ENCODE peak calls at places on chromosomes 2 and 18, in six cellular contexts. One of them, this sample, is unnamed.

GRCh38 chr2:21452263-21452662 is 328.5 kb downstream of the TDRD15 start:
- DNase-seq in stimulated activated CD4-positive, alpha-beta T cell treated with anti-CD3 and anti-CD28 coated beads, Interleukin-12 subunit alpha, Interleukin-12 subunit beta, amount 100 ng/mL, for 48 hours: no peak
- DNase-seq in activated CD4-positive, alpha-beta T cell treated with anti-CD3 and anti-CD28 coated beads for 48 hours: no peak
- DNase-seq in left cardiac atrium: no peak
- DNase-seq in NT2/D1: no peak
- DNase-seq in HFF-Myc: no peak
- DNase-seq in this sample: no peak

GRCh38 chr2:231632559-231633142 is 40.0 kb downstream of the TEX44 start:
- DNase-seq in activated CD4-positive, alpha-beta T cell treated with anti-CD3 and anti-CD28 coated beads for 48 hours: no peak
- DNase-seq in left cardiac atrium: no peak
- DNase-seq in stimulated activated CD4-positive, alpha-beta T cell treated with anti-CD3 and anti-CD28 coated beads, Interleukin-12 subunit alpha, Interleukin-12 subunit beta, amount 100 ng/mL, for 48 hours: no peak
- DNase-seq in NT2/D1: no peak
- DNase-seq in HFF-Myc: no peak
- DNase-seq in this sample: no peak

GRCh38 chr2:135225781-135226180 is 173.7 kb downstream of the RAB3GAP1 start:
- DNase-seq in HFF-Myc: no peak
- DNase-seq in NT2/D1: no peak
- DNase-seq in activated CD4-positive, alpha-beta T cell treated with anti-CD3 and anti-CD28 coated beads for 48 hours: no peak
- DNase-seq in left cardiac atrium: no peak
- DNase-seq in stimulated activated CD4-positive, alpha-beta T cell treated with anti-CD3 and anti-CD28 coated beads, Interleukin-12 subunit alpha, Interleukin-12 subunit beta, amount 100 ng/mL, for 48 hours: no peak
- DNase-seq in this sample: no peak

GRCh38 chr2:224645722-224646121 is 60.6 kb upstream of the CUL3 start:
- DNase-seq in left cardiac atrium: no peak
- DNase-seq in HFF-Myc: no peak
- DNase-seq in NT2/D1: no peak
- DNase-seq in stimulated activated CD4-positive, alpha-beta T cell treated with anti-CD3 and anti-CD28 coated beads, Interleukin-12 subunit alpha, Interleukin-12 subunit beta, amount 100 ng/mL, for 48 hours: no peak
- DNase-seq in activated CD4-positive, alpha-beta T cell treated with anti-CD3 and anti-CD28 coated beads for 48 hours: no peak
- DNase-seq in this sample: no peak

GRCh38 chr18:10403675-10404074 is 50.8 kb upstream of the APCDD1 start:
- DNase-seq in activated CD4-positive, alpha-beta T cell treated with anti-CD3 and anti-CD28 coated beads for 48 hours: no peak
- DNase-seq in stimulated activated CD4-positive, alpha-beta T cell treated with anti-CD3 and anti-CD28 coated beads, Interleukin-12 subunit alpha, Interleukin-12 subunit beta, amount 100 ng/mL, for 48 hours: no peak
- DNase-seq in HFF-Myc: no peak
- DNase-seq in NT2/D1: no peak
- DNase-seq in left cardiac atrium: no peak
- DNase-seq in this sample: no peak

GRCh38 chr18:67728364-67728763 is 211.8 kb upstream of the DSEL start:
- DNase-seq in NT2/D1: no peak
- DNase-seq in activated CD4-positive, alpha-beta T cell treated with anti-CD3 and anti-CD28 coated beads for 48 hours: no peak
- DNase-seq in HFF-Myc: no peak
- DNase-seq in left cardiac atrium: no peak
- DNase-seq in stimulated activated CD4-positive, alpha-beta T cell treated with anti-CD3 and anti-CD28 coated beads, Interleukin-12 subunit alpha, Interleukin-12 subunit beta, amount 100 ng/mL, for 48 hours: no peak
- DNase-seq in this sample: no peak

GRCh38 chr2:163157891-163158511 is 319.4 kb upstream of the KCNH7 start:
- DNase-seq in stimulated activated CD4-positive, alpha-beta T cell treated with anti-CD3 and anti-CD28 coated beads, Interleukin-12 subunit alpha, Interleukin-12 subunit beta, amount 100 ng/mL, for 48 hours: no peak
- DNase-seq in NT2/D1: no peak
- DNase-seq in left cardiac atrium: no peak
- DNase-seq in activated CD4-positive, alpha-beta T cell treated with anti-CD3 and anti-CD28 coated beads for 48 hours: no peak
- DNase-seq in HFF-Myc: peak
- DNase-seq in this sample: no peak

GRCh38 chr2:16665746-16666452 is at the start of gene CYRIA:
- DNase-seq in left cardiac atrium: peak
- DNase-seq in activated CD4-positive, alpha-beta T cell treated with anti-CD3 and anti-CD28 coated beads for 48 hours: peak
- DNase-seq in HFF-Myc: no peak
- DNase-seq in NT2/D1: no peak
- DNase-seq in stimulated activated CD4-positive, alpha-beta T cell treated with anti-CD3 and anti-CD28 coated beads, Interleukin-12 subunit alpha, Interleukin-12 subunit beta, amount 100 ng/mL, for 48 hours: peak
- DNase-seq in this sample: peak

GRCh38 chr2:197873293-197873701 is 68.9 kb downstream of the PLCL1 start:
- DNase-seq in stimulated activated CD4-positive, alpha-beta T cell treated with anti-CD3 and anti-CD28 coated beads, Interleukin-12 subunit alpha, Interleukin-12 subunit beta, amount 100 ng/mL, for 48 hours: no peak
- DNase-seq in activated CD4-positive, alpha-beta T cell treated with anti-CD3 and anti-CD28 coated beads for 48 hours: no peak
- DNase-seq in NT2/D1: peak
- DNase-seq in HFF-Myc: peak
- DNase-seq in left cardiac atrium: no peak
- DNase-seq in this sample: no peak